ENCODE peak calls at places on chromosome 22, in five cellular contexts. L is IMR-90, S is stomach, M is GM12892, V is GM12891. Y is an unnamed sample.

GRCh38 chr22:28346308-28346707 is 333.3 kb downstream of the TTC28 start:
- DNase-seq in V (no peak), L (no peak), S (no peak), M (no peak), Y (no peak)

GRCh38 chr22:29148826-29149225 is 56.9 kb upstream of the EMID1 start:
- DNase-seq in S (no peak), L (no peak), M (no peak), V (no peak), Y (no peak)

GRCh38 chr22:41563051-41563711 is 2.4 kb downstream of the CSDC2 start:
- DNase-seq in S (no peak), L (peak; percentile 85), M (no peak), V (no peak), Y (peak; percentile 49)

GRCh38 chr22:29751669-29752068 is 15.1 kb downstream of the ZMAT5 start:
- DNase-seq in V (no peak), M (no peak), L (no peak), S (no peak), Y (no peak)

GRCh38 chr22:49255741-49256318 is 571.8 kb downstream of the BRD1 start:
- DNase-seq in M (no peak), S (peak; percentile 15), L (no peak), V (no peak), Y (no peak)

GRCh38 chr22:48091656-48092223 is 1329.3 kb downstream of the TBC1D22A start:
- DNase-seq in S (no peak), L (no peak), V (no peak), M (no peak), Y (no peak)

GRCh38 chr22:27474711-27475547 is 326.6 kb downstream of the MN1 start:
- DNase-seq in V (no peak), L (peak; percentile 94), S (no peak), M (no peak), Y (no peak)

GRCh38 chr22:20434773-20435172 is 2.9 kb downstream of the SCARF2 start:
- DNase-seq in V (no peak), M (no peak), S (no peak), L (no peak), Y (no peak)

GRCh38 chr22:33952776-33953175 is 32.5 kb upstream of the LARGE1 start:
- DNase-seq in S (no peak), V (no peak), L (no peak), M (no peak), Y (no peak)

GRCh38 chr22:49619301-49619700 is 208.4 kb downstream of the BRD1 start:
- DNase-seq in L (no peak), V (no peak), S (no peak), M (no peak), Y (no peak)

GRCh38 chr22:47044722-47045545 is 282.5 kb downstream of the TBC1D22A start:
- DNase-seq in S (no peak), L (no peak), M (no peak), V (no peak), Y (no peak)

GRCh38 chr22:45537734-45538181 is 35.1 kb downstream of the FBLN1 start:
- DNase-seq in M (no peak), L (peak; percentile 84), S (peak; percentile 30), V (no peak), Y (no peak)

GRCh38 chr22:31748490-31748889 is 1.4 kb downstream of the PRR14L start:
- DNase-seq in S (no peak), L (no peak), M (no peak), V (no peak), Y (peak; percentile 37)

GRCh38 chr22:26648011-26648497 is 9.3 kb upstream of the MIAT start:
- DNase-seq in L (no peak), M (no peak), S (no peak), V (no peak), Y (peak; percentile 38)

GRCh38 chr22:32584650-32585049 is 110.0 kb downstream of the FBXO7 start:
- DNase-seq in M (no peak), L (peak; percentile 64), S (no peak), V (no peak), Y (no peak)

GRCh38 chr22:20998411-20999336 is 3.2 kb downstream of the THAP7 start:
- DNase-seq in M (no peak), L (peak; percentile 29), S (no peak), V (no peak), Y (no peak)

GRCh38 chr22:46681010-46681409 is 57.0 kb downstream of the CERK start:
- DNase-seq in S (no peak), L (no peak), V (peak; percentile 65), M (no peak), Y (peak; percentile 16)

GRCh38 chr22:46652081-46652929 is 32.1 kb downstream of the GRAMD4 start:
- DNase-seq in L (peak; percentile 28), M (no peak), V (no peak), S (no peak), Y (no peak)

GRCh38 chr22:27504360-27504759 is 297.2 kb downstream of the MN1 start:
- DNase-seq in M (no peak), L (no peak), V (no peak), S (no peak), Y (no peak)

GRCh38 chr22:47794851-47795250 is 1032.4 kb downstream of the TBC1D22A start:
- DNase-seq in M (no peak), V (no peak), L (no peak), S (no peak), Y (no peak)

GRCh38 chr22:47380692-47381091 is 618.2 kb downstream of the TBC1D22A start:
- DNase-seq in M (no peak), V (no peak), S (no peak), L (no peak), Y (no peak)

GRCh38 chr22:36123673-36124630 is 36.6 kb downstream of the APOL3 start:
- DNase-seq in M (peak; percentile 89), L (peak; percentile 93), V (peak; percentile 89), S (peak; percentile 96), Y (peak; percentile 92)
- TF ChIP-seq POLR2A in M (no peak), L (peak; percentile 67), V (no peak), S (no peak), Y (no peak)

GRCh38 chr22:35349704-35350538 is 31.0 kb upstream of the HMOX1 start:
- DNase-seq in S (no peak), L (peak; percentile 37), V (no peak), M (no peak), Y (no peak)

GRCh38 chr22:35350539-35351503 is 30.1 kb upstream of the HMOX1 start:
- DNase-seq in L (peak; percentile 89), V (peak; percentile 95), M (peak; percentile 97), S (peak; percentile 92), Y (peak; percentile 89)

GRCh38 chr22:35354068-35354467 is 26.8 kb upstream of the HMOX1 start:
- DNase-seq in V (no peak), S (no peak), M (no peak), L (no peak), Y (no peak)

GRCh38 chr22:35353318-35353717 is 27.6 kb upstream of the HMOX1 start:
- DNase-seq in S (no peak), V (no peak), L (no peak), M (no peak), Y (no peak)

GRCh38 chr22:35352214-35353111 is 28.4 kb upstream of the HMOX1 start:
- DNase-seq in S (peak; percentile 57), M (no peak), L (no peak), V (no peak), Y (peak; percentile 16)
- TF ChIP-seq POLR2A in S (no peak), M (peak; percentile 25), L (no peak), V (no peak), Y (peak; percentile 23)

DNA sequence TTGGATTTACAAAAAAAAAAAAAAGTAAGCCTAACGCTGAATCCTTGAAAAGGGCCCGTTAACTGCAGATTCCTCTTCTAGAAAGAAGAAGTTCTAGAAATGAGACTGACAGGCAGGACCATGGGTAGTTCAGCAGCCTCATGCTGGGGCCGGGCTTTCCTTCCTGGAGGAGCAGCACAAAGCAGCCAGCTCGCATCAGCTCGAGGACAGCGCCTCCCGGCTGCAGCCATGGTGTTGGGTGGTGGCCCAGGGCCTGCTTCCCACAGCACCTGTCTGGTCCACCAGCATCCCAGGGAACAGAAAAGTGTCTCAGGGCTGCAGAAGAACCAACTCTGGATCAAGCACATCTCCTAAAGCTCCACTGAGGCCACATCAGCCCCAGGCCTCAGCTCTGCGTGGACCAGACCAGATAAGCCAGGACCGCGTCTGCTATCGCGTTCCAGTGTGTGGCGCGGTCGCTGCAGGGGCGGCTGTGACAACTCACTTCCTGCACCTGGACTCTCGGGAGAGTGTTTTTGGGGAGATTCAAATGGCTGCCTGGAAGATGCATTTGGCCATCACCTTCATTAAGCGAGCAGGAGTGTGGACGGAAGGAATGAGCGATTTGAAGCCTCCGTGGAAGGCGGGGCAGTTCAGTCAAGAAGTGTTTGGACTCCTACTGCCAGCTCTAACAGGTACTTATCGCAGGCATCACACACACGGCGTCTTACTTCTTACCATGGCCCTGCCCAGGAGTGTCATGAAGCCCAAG is 53.5 kb downstream of the MYH9 start:
- DNase-seq in S (no peak), M (no peak), V (no peak), L (no peak), Y (peak; percentile 92)
- TF ChIP-seq POLR2A in S (no peak), M (peak; percentile 24), V (no peak), L (no peak), Y (no peak)

DNA sequence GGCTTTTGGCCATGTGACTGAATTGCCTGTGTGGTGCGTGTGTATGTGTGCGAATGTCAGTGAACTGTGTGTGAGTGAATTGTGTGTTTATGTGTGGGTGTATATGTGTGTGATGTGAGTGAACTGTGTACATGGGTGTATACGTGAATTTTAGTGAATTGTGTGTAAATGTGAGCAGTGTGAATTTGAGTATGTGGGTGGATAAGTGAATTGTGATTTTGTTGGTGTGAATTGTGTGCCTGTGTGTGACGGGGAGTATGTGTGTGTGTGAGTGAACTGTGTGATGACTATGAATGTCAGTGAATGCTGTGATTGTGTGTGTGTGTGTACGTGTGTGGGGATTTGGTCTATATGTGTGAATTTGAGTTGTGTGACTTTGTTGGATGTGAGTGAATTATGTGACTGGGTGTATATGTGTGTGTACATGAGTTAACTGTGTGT is 3.5 kb downstream of the DDTL start:
- DNase-seq in L (no peak), S (no peak), M (no peak), V (no peak), Y (no peak)
- TF ChIP-seq POLR2A in L (no peak), S (no peak), M (no peak), V (no peak), Y (no peak)

DNA sequence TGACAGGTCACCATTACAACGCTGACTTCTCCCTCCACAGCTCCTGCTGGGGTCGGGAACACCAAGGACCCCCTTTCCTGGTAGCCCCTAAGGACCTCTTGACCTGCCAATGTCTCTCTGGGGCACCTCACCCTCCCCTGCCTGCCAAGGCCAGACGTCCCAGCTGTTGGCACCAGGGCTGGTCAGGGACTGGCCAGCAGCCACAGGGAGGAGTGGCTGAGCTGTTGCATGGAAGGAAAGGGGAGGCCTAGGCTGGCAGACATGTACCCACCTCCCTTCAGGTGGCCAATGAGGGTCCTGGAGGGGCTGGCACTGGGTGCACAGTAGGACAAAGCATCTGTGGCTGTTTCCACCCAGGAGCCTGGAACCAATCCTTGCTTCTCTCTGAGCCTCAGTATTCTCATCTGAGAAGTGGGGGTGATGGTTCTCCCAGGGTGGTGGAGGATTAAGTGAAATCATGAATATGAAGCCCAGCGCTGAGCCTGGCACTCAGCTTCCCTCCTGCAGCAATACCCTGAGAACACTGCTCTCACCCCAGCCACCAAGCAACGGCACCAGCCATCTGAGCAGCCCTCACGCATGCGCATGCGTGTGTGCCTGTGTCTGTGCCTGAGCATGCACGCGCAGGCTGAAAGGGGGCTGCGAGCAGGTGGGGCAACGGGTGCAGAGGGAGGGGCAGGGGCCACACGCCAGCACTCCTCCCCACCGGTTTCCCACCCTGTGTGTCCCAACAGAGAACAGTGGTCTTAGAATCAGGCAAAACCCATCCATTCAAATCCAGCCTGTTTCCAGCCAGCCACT is 5.9 kb downstream of the KCNJ4 start:
- DNase-seq in V (no peak), S (no peak), M (no peak), L (no peak), Y (no peak)
- TF ChIP-seq POLR2A in V (no peak), S (no peak), M (no peak), L (no peak), Y (no peak)

Y was measured in erythroblast.